ENCODE peak calls at places on chromosomes 13 and 19, in ten cellular contexts. Q, L, K, J, X, M, C, D, S and O are unnamed samples.
A peak's percentile ranks its signal among the peaks of the same experiment; 100 is the strongest.

GRCh38 chr19:2327773-2328400 is 499 bp downstream of the LSM7 start:
- DNase-seq in Q (no peak), L (peak; percentile 22), K (peak; percentile 72), J (peak; percentile 35), X (peak; percentile 69), M (no peak), C (peak; percentile 83), D (no peak), S (no peak), O (no peak)

GRCh38 chr13:95479706-95480105 is 72.8 kb upstream of the CLDN10 start:
- DNase-seq in Q (no peak), L (no peak), K (no peak), J (no peak), X (no peak), M (no peak), C (no peak), D (no peak), S (no peak), O (no peak)

GRCh38 chr13:50365683-50366391 is 350.6 kb downstream of the KCNRG start:
- DNase-seq in Q (no peak), L (no peak), K (peak; percentile 86), J (no peak), X (no peak), M (no peak), C (no peak), D (peak; percentile 17), S (no peak), O (peak; percentile 46)

GRCh38 chr13:72198967-72199601 is 332.1 kb upstream of the DACH1 start:
- DNase-seq in Q (no peak), L (no peak), K (no peak), J (no peak), X (no peak), M (no peak), C (no peak), D (no peak), S (no peak), O (no peak)

GRCh38 chr13:110407531-110407930 is 100.4 kb downstream of the COL4A2 start:
- DNase-seq in Q (no peak), L (no peak), K (no peak), J (no peak), X (no peak), M (no peak), C (no peak), D (no peak), S (no peak), O (no peak)

GRCh38 chr19:31110331-31110730 is 238.9 kb downstream of the TSHZ3 start:
- DNase-seq in Q (no peak), L (no peak), K (no peak), J (peak; percentile 22), X (peak; percentile 40), M (no peak), C (peak; percentile 65), D (no peak), S (no peak), O (no peak)

GRCh38 chr13:99086869-99087129 is 108.9 kb upstream of the DOCK9 start:
- DNase-seq in Q (no peak), L (no peak), K (peak; percentile 52), J (no peak), X (no peak), M (no peak), C (no peak), D (no peak), S (peak; percentile 81), O (peak; percentile 69)

GRCh38 chr19:1283917-1284292 is 1.8 kb upstream of the EFNA2 start:
- DNase-seq in Q (no peak), L (no peak), K (no peak), J (no peak), X (no peak), M (no peak), C (no peak), D (no peak), S (no peak), O (no peak)

GRCh38 chr13:111270765-111271164 is 49.7 kb upstream of the TEX29 start:
- DNase-seq in Q (no peak), L (no peak), K (no peak), J (no peak), X (peak; percentile 61), M (no peak), C (peak; percentile 44), D (no peak), S (no peak), O (no peak)

GRCh38 chr19:51566489-51567100 is 4.5 kb upstream of the ZNF175 start:
- DNase-seq in Q (no peak), L (no peak), K (no peak), J (no peak), X (no peak), M (no peak), C (no peak), D (no peak), S (no peak), O (no peak)

GRCh38 chr13:29081697-29082440 is 261.7 kb downstream of the MTUS2 start:
- DNase-seq in Q (no peak), L (no peak), K (peak; percentile 44), J (no peak), X (no peak), M (no peak), C (no peak), D (no peak), S (no peak), O (no peak)

GRCh38 chr19:41911889-41912731 is 16.1 kb downstream of the ERFL start:
- DNase-seq in Q (no peak), L (no peak), K (no peak), J (no peak), X (no peak), M (no peak), C (no peak), D (no peak), S (no peak), O (no peak)

GRCh38 chr13:109180905-109181425 is 551.6 kb downstream of the MYO16 start:
- DNase-seq in Q (no peak), L (no peak), K (no peak), J (no peak), X (peak; percentile 65), M (no peak), C (peak; percentile 54), D (no peak), S (no peak), O (no peak)

GRCh38 chr13:44155422-44156293 is 218.0 kb upstream of the SERP2 start:
- DNase-seq in Q (no peak), L (peak; percentile 80), K (no peak), J (peak; percentile 70), X (no peak), M (peak; percentile 47), C (peak; percentile 59), D (no peak), S (no peak), O (peak; percentile 56)

GRCh38 chr13:96417956-96418355 is 328.0 kb downstream of the HS6ST3 start:
- DNase-seq in Q (no peak), L (no peak), K (no peak), J (no peak), X (no peak), M (no peak), C (no peak), D (no peak), S (no peak), O (no peak)

GRCh38 chr19:45765365-45766292 is 3.4 kb downstream of the SIX5 start:
- DNase-seq in Q (no peak), L (no peak), K (no peak), J (no peak), X (no peak), M (no peak), C (no peak), D (no peak), S (no peak), O (no peak)

GRCh38 chr13:112756967-112757758 is 67.3 kb downstream of the ATP11A start:
- DNase-seq in Q (no peak), L (peak; percentile 94), K (no peak), J (no peak), X (no peak), M (no peak), C (no peak), D (no peak), S (peak; percentile 29), O (no peak)

GRCh38 chr19:49656456-49657109 is 9.1 kb downstream of the IRF3 start:
- DNase-seq in Q (no peak), L (no peak), K (no peak), J (no peak), X (no peak), M (no peak), C (no peak), D (no peak), S (no peak), O (no peak)

GRCh38 chr19:31066385-31066784 is 282.9 kb downstream of the TSHZ3 start:
- DNase-seq in Q (no peak), L (no peak), K (no peak), J (no peak), X (peak; percentile 59), M (no peak), C (peak; percentile 70), D (no peak), S (no peak), O (no peak)

GRCh38 chr13:41178040-41178439 is 16.3 kb downstream of the KBTBD7 start:
- DNase-seq in Q (no peak), L (no peak), K (no peak), J (no peak), X (no peak), M (no peak), C (peak; percentile 17), D (no peak), S (no peak), O (no peak)

GRCh38 chr13:75910591-75910990 is 274.5 kb downstream of the LMO7 start:
- DNase-seq in Q (no peak), L (no peak), K (no peak), J (no peak), X (no peak), M (no peak), C (no peak), D (no peak), S (no peak), O (no peak)

GRCh38 chr13:106083620-106084350 is 451.7 kb downstream of the EFNB2 start:
- DNase-seq in Q (no peak), L (peak; percentile 63), K (no peak), J (no peak), X (peak; percentile 16), M (no peak), C (peak; percentile 35), D (no peak), S (no peak), O (no peak)

GRCh38 chr19:4196587-4197148 is 14.2 kb downstream of the ANKRD24 start:
- DNase-seq in Q (no peak), L (no peak), K (no peak), J (no peak), X (no peak), M (no peak), C (no peak), D (no peak), S (no peak), O (no peak)

GRCh38 chr13:23466144-23467002 is 32.9 kb upstream of the SACS start:
- DNase-seq in Q (peak; percentile 72), L (peak; percentile 87), K (peak; percentile 83), J (peak; percentile 57), X (peak; percentile 71), M (peak; percentile 71), C (peak; percentile 83), D (peak; percentile 32), S (peak; percentile 81), O (peak; percentile 73)

GRCh38 chr19:4120933-4121612 is 2.8 kb downstream of the MAP2K2 start:
- DNase-seq in Q (no peak), L (no peak), K (no peak), J (no peak), X (no peak), M (no peak), C (no peak), D (no peak), S (no peak), O (no peak)

GRCh38 chr13:113791226-113791625 is 32.2 kb downstream of the TMEM255B start:
- DNase-seq in Q (no peak), L (no peak), K (no peak), J (no peak), X (no peak), M (no peak), C (no peak), D (no peak), S (peak; percentile 38), O (no peak)

GRCh38 chr19:55643733-55644116 is 276 bp downstream of the ZNF581 start:
- DNase-seq in Q (no peak), L (no peak), K (peak; percentile 13), J (no peak), X (no peak), M (no peak), C (no peak), D (no peak), S (no peak), O (peak; percentile 52)

GRCh38 chr13:25885418-25885817 is 166.4 kb downstream of the SHISA2 start:
- DNase-seq in Q (no peak), L (no peak), K (no peak), J (no peak), X (no peak), M (no peak), C (no peak), D (no peak), S (no peak), O (no peak)